ENCODE peak calls at places on chromosomes 2 and 18, in six cellular contexts. Q, X, S, B, Z and E are unnamed samples.

GRCh38 chr2:54000524-54000923 is 29.7 kb upstream of the PSME4 start:
- DNase-seq in B (peak; percentile 31), X (no peak), S (no peak), Q (no peak), Z (no peak), E (no peak)

GRCh38 chr2:112829931-112830330 is 6.6 kb downstream of the IL1B start:
- DNase-seq in Q (no peak), S (no peak), B (no peak), X (peak; percentile 26), Z (no peak), E (no peak)

GRCh38 chr18:53843113-53843512 is 381.4 kb downstream of the MBD2 start:
- DNase-seq in X (no peak), Q (no peak), S (no peak), B (no peak), Z (no peak), E (no peak)

GRCh38 chr18:58896268-58896667 is 31.6 kb downstream of the ZNF532 start:
- DNase-seq in S (no peak), Z (no peak), Q (no peak), X (no peak), B (no peak), E (no peak)

GRCh38 chr2:205769494-205769848 is 87.2 kb downstream of the NRP2 start:
- DNase-seq in Z (no peak), B (peak; percentile 89), S (no peak), Q (peak; percentile 78), X (no peak), E (no peak)

GRCh38 chr18:68429111-68429510 is 285.8 kb downstream of the TMX3 start:
- DNase-seq in Z (no peak), S (no peak), B (no peak), X (no peak), Q (no peak), E (no peak)

GRCh38 chr2:162244559-162245031 is 1.4 kb upstream of the FAP start:
- DNase-seq in Q (no peak), Z (no peak), S (no peak), X (no peak), B (peak; percentile 90), E (no peak)

GRCh38 chr2:204472375-204472774 is 72.9 kb upstream of the PARD3B start:
- DNase-seq in X (no peak), Q (no peak), B (no peak), S (no peak), Z (no peak), E (no peak)

GRCh38 chr2:23418490-23418911 is 33.5 kb downstream of the KLHL29 start:
- DNase-seq in B (peak; percentile 63), Q (peak; percentile 63), S (no peak), Z (no peak), X (no peak), E (no peak)

GRCh38 chr2:150178591-150178990 is 308.9 kb downstream of the RND3 start:
- DNase-seq in S (no peak), X (no peak), Z (no peak), Q (no peak), B (peak; percentile 33), E (no peak)

GRCh38 chr2:1609706-1610485 is 134.4 kb downstream of the PXDN start:
- DNase-seq in Q (no peak), Z (no peak), X (peak; percentile 38), B (no peak), S (no peak), E (no peak)

GRCh38 chr2:198322275-198322674 is 517.9 kb downstream of the PLCL1 start:
- DNase-seq in X (peak; percentile 77), B (no peak), S (no peak), Q (no peak), Z (no peak), E (no peak)

GRCh38 chr18:78246041-78246440 is 733.6 kb upstream of the SALL3 start:
- DNase-seq in S (no peak), X (no peak), Q (no peak), Z (no peak), B (no peak), E (no peak)

GRCh38 chr18:77249583-77250500 is at the start of gene GALR1:
- DNase-seq in Q (no peak), S (no peak), Z (no peak), X (peak; percentile 76), B (peak; percentile 5), E (no peak)

GRCh38 chr2:141522702-141523101 is 608.1 kb downstream of the LRP1B start:
- DNase-seq in Q (no peak), B (peak; percentile 6), Z (no peak), S (no peak), X (no peak), E (no peak)

GRCh38 chr2:164523726-164524125 is 97.6 kb downstream of the GRB14 start:
- DNase-seq in X (no peak), Z (no peak), S (no peak), B (peak; percentile 4), Q (no peak), E (no peak)

GRCh38 chr2:108884629-108885028 is 98.1 kb downstream of the CCDC138 start:
- DNase-seq in Z (no peak), S (no peak), X (peak; percentile 59), Q (no peak), B (peak; percentile 4), E (no peak)

GRCh38 chr2:224178085-224178484 is 139.0 kb upstream of the SERPINE2 start:
- DNase-seq in Z (no peak), Q (peak; percentile 6), S (no peak), B (peak; percentile 72), X (no peak), E (no peak)

GRCh38 chr2:208698114-208698513 is 291.5 kb downstream of the PTH2R start:
- DNase-seq in Z (no peak), X (no peak), B (no peak), Q (no peak), S (no peak), E (no peak)

GRCh38 chr2:142693171-142693950 is 184.1 kb upstream of the KYNU start:
- DNase-seq in Q (no peak), S (no peak), X (peak; percentile 58), Z (no peak), B (no peak), E (no peak)

GRCh38 chr2:140117371-140117770 is 1337.2 kb upstream of the NXPH2 start:
- DNase-seq in B (no peak), Z (no peak), S (no peak), X (no peak), Q (no peak), E (no peak)

GRCh38 chr2:166643980-166644379 is 149.9 kb upstream of the SCN7A start:
- DNase-seq in Z (no peak), B (no peak), Q (no peak), X (no peak), S (no peak), E (no peak)

DNA sequence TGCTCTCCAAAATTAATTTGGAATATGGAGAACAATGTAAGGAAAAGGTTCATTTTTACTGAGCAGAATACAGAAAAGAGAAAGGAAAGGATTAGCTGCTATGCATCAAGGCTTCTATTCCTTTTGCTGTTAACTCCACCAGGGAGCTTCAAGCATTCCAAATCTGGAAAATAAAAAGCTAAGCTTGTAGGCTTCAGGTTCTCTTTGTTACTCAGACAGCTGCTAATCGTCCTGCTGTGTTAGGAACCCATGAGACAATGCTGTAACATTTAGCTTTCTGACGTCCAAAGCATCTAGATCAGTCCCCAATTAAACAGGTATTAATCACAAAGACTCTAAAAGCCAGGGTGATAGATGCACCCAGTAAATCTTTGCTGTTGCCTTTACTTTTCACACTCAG is 103.8 kb downstream of the EPHA4 start:
- DNase-seq in X (peak; percentile 72), Z (no peak), Q (no peak), S (no peak), B (no peak), E (no peak)
- H3K4me3 ChIP-seq in X (peak overlapping the region; percentile 10), Z (no peak overlapping the region), Q (no peak overlapping the region), S (no peak overlapping the region), B (no peak overlapping the region), E (no peak overlapping the region)

DNA sequence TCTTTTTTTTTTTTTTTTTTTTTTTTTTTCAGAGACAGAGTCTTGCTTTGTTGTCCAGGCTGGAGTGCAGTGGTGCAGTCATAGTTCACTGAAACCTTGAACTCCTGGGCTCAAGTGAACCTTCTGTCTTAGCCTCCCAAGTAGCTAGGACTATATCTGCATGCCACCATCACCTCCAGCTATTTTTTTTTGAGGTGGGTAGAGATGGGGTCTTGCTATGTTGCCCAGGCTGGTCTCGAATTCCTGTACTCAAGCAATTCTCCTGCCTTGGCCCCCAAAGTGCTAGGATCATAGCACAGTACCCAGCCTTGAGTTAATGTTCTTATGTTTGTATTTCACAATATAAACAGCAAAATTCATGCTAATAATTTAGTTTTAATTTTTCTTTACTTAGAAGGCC is 62.9 kb upstream of the IGFBP2 start:
- DNase-seq in Z (no peak), X (no peak), B (no peak), S (no peak), Q (no peak), E (no peak)
- H3K4me3 ChIP-seq in Z (no peak overlapping the region), X (no peak overlapping the region), B (no peak overlapping the region), S (no peak overlapping the region), Q (no peak overlapping the region), E (no peak overlapping the region)

GRCh38 chr2:6864251-6864758 is 1.4 kb downstream of the CMPK2 start:
- DNase-seq in B (peak; percentile 10), Z (no peak), S (no peak), X (no peak), Q (no peak), E (no peak)
- H3K4me3 ChIP-seq in B (no peak overlapping the region), Z (no peak overlapping the region), S (no peak overlapping the region), X (no peak overlapping the region), Q (no peak overlapping the region), E (no peak overlapping the region)

GRCh38 chr2:96489673-96490072 is 15.5 kb downstream of the NEURL3 start:
- DNase-seq in S (no peak), Q (no peak), X (no peak), B (no peak), Z (no peak), E (no peak)

GRCh38 chr2:96489261-96489660 is 15.9 kb downstream of the NEURL3 start:
- DNase-seq in Z (no peak), Q (no peak), B (no peak), X (no peak), S (no peak), E (no peak)

GRCh38 chr2:96485350-96485749 is 19.8 kb downstream of the NEURL3 start:
- DNase-seq in X (peak; percentile 48), Q (no peak), B (peak; percentile 46), Z (no peak), S (no peak), E (no peak)

GRCh38 chr2:96484096-96484495 is 21.1 kb downstream of the NEURL3 start:
- DNase-seq in S (no peak), B (no peak), X (peak; percentile 50), Z (no peak), Q (no peak), E (no peak)

DNA sequence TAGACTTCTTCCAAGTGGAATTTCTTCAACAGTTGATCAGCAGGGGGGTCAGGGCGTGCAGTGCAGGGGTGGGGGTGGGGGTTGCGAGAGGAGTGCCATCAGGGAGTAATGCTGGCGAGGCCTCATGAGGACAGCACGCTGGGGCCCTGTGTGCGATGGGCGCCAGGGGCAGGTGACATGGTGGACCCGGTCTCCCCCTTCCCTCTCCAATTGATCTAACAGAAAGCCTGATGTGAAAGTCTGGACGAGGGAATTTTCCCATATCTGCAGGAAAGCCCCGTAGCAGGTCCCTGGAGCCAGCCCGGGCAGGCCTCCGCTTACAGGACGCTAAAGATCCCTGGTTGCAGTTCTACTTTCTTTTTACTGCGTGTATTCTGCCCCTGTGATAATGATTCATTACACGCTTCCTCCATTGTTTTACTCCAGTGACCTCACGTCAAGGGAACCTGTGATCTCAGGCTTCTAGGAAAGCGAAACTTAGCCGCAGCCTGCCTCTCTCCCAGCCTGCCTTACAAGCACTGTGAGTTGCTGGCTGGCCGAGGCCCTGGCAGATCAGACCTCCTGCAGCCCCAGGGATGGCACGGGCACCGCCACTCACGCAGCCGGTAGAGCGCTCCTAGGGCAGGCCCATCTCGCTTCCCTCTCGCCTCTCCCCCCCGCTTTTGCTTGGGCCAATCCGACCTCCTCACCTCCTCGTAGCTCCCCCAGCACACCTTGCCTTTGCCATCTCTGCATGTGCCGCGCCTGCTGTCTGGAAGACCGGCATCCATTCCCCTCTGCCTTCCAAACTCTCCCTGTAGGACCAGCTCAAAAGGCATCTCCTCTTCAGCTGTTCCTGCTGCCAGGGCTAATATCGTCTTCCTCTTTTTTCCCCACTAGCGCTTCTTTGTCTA is 19.2 kb downstream of the NEURL3 start:
- DNase-seq in X (peak; percentile 72), B (peak; percentile 87), Z (peak; percentile 70), Q (peak; percentile 53), S (no peak), E (peak; percentile 88)
- H3K4me3 ChIP-seq in X (no peak overlapping the region), B (peak overlapping the region; percentile 56), Z (peak overlapping the region; percentile 38), Q (peak overlapping the region; percentile 52), S (no peak overlapping the region), E (peak overlapping the region; percentile 56)